ENCODE peak calls at places on chromosomes 11 and 22, in ten cellular contexts. H, K, O, U, Y, M, P, E, B and J are unnamed samples.

GRCh38 chr11:119673389-119674336 is 55.3 kb downstream of the NECTIN1 start:
- DNase-seq in M (no peak), P (no peak), K (no peak), O (no peak), B (no peak), E (no peak), Y (no peak), U (no peak), H (no peak), J (no peak)

GRCh38 chr11:105642870-105643269 is 33.0 kb downstream of the GRIA4 start:
- DNase-seq in Y (no peak), E (no peak), P (no peak), B (no peak), M (no peak), O (no peak), U (no peak), H (no peak), K (no peak), J (no peak)

GRCh38 chr11:125890447-125891100 is 3.1 kb downstream of the HYLS1 start:
- DNase-seq in U (no peak), O (no peak), B (no peak), M (no peak), P (no peak), E (no peak), K (no peak), H (no peak), Y (no peak), J (no peak)

GRCh38 chr22:45036154-45036553 is 26.3 kb upstream of the PHF21B start:
- DNase-seq in E (no peak), O (no peak), B (no peak), H (peak), Y (no peak), M (no peak), K (no peak), U (peak), P (peak), J (no peak)

GRCh38 chr11:102994101-102994500 is 38.6 kb upstream of the MMP13 start:
- DNase-seq in H (no peak), B (no peak), E (no peak), M (no peak), U (no peak), P (no peak), K (no peak), O (no peak), Y (no peak), J (no peak)

GRCh38 chr11:11706022-11706421 is 84.2 kb upstream of the GALNT18 start:
- DNase-seq in P (no peak), O (peak), H (no peak), B (no peak), Y (no peak), M (no peak), K (no peak), E (no peak), U (no peak), J (peak)

GRCh38 chr11:120306519-120307242 is 18.4 kb upstream of the TLCD5 start:
- DNase-seq in H (no peak), K (no peak), M (no peak), O (peak), B (peak), Y (peak), U (peak), P (no peak), E (no peak), J (peak)

GRCh38 chr11:62195945-62196344 is 5.9 kb downstream of the SCGB1D1 start:
- DNase-seq in Y (peak), P (no peak), O (no peak), U (no peak), H (no peak), K (no peak), B (no peak), M (no peak), E (no peak), J (no peak)

GRCh38 chr11:102367364-102367763 is 20.4 kb downstream of the BIRC2 start:
- DNase-seq in O (no peak), K (peak), Y (no peak), U (peak), P (no peak), H (no peak), B (no peak), E (no peak), M (no peak), J (no peak)

GRCh38 chr11:44604171-44604581 is 38.7 kb downstream of the CD82 start:
- DNase-seq in M (no peak), U (no peak), E (peak), K (no peak), O (no peak), Y (no peak), B (no peak), P (no peak), H (no peak), J (no peak)

GRCh38 chr11:128323381-128323780 is 264.0 kb downstream of the ETS1 start:
- DNase-seq in P (no peak), U (peak), E (no peak), B (no peak), O (no peak), M (no peak), Y (no peak), K (peak), H (no peak), J (no peak)

GRCh38 chr22:35480143-35480542 is 60.5 kb upstream of the RASD2 start:
- DNase-seq in Y (no peak), O (no peak), B (peak), U (no peak), E (no peak), H (peak), K (no peak), M (peak), P (no peak), J (no peak)

GRCh38 chr11:121040614-121041002 is 16.7 kb downstream of the TBCEL start:
- DNase-seq in Y (no peak), O (no peak), M (no peak), K (no peak), P (no peak), H (no peak), B (no peak), E (no peak), U (no peak), J (no peak)

GRCh38 chr11:44711113-44711512 is 15.6 kb upstream of the TSPAN18 start:
- DNase-seq in O (no peak), B (peak), Y (peak), H (no peak), M (no peak), K (no peak), E (no peak), U (no peak), P (no peak), J (no peak)

GRCh38 chr11:15127341-15127740 is 12.6 kb downstream of the INSC start:
- DNase-seq in H (no peak), B (no peak), Y (no peak), U (peak), O (no peak), M (no peak), E (no peak), K (no peak), P (no peak), J (peak)

GRCh38 chr11:32438883-32439487 is 3.6 kb upstream of the WT1 start:
- DNase-seq in U (peak), O (no peak), M (no peak), P (no peak), Y (peak), B (no peak), K (no peak), E (no peak), H (peak), J (no peak)

GRCh38 chr22:37259540-37260029 is 15.5 kb upstream of the RAC2 start:
- DNase-seq in B (no peak), O (no peak), U (peak), K (no peak), E (no peak), H (peak), P (peak), M (no peak), Y (peak), J (peak)

GRCh38 chr11:70836071-70836470 is 416.3 kb downstream of the SHANK2 start:
- DNase-seq in K (no peak), O (no peak), P (no peak), B (peak), U (no peak), E (no peak), Y (no peak), M (no peak), H (no peak), J (no peak)

GRCh38 chr11:62921201-62921572 is at the start of gene CHRM1:
- DNase-seq in U (no peak), B (no peak), K (no peak), P (peak), H (no peak), O (no peak), Y (no peak), M (no peak), E (no peak), J (no peak)

GRCh38 chr11:70912226-70912840 is 340.0 kb downstream of the SHANK2 start:
- DNase-seq in P (peak), H (no peak), O (no peak), B (peak), K (no peak), U (no peak), Y (no peak), M (no peak), E (no peak), J (no peak)

GRCh38 chr11:6693342-6694228 is 10.4 kb upstream of the MRPL17 start:
- DNase-seq in B (no peak), P (no peak), K (peak), H (no peak), Y (no peak), M (no peak), E (no peak), U (peak), O (peak), J (peak)

GRCh38 chr11:80748207-80748606 is 1307.4 kb upstream of the TENM4 start:
- DNase-seq in K (no peak), U (no peak), E (no peak), B (no peak), H (no peak), O (no peak), P (peak), M (no peak), Y (no peak), J (peak)

GRCh38 chr11:59151761-59152160 is 9.1 kb downstream of the FAM111A start:
- DNase-seq in B (no peak), O (no peak), H (no peak), K (no peak), M (no peak), Y (no peak), U (no peak), E (no peak), P (no peak), J (no peak)

GRCh38 chr22:48547971-48548370 is 1279.7 kb downstream of the BRD1 start:
- DNase-seq in B (no peak), P (no peak), O (no peak), E (no peak), M (no peak), U (no peak), K (no peak), Y (no peak), H (no peak), J (no peak)

GRCh38 chr11:92225563-92226308 is 1.1 kb downstream of the FAT3 start:
- DNase-seq in U (no peak), K (no peak), P (peak), Y (peak), B (peak), M (no peak), H (no peak), O (no peak), E (no peak), J (peak)

GRCh38 chr11:14251754-14252153 is 107.2 kb downstream of the RRAS2 start:
- DNase-seq in M (no peak), U (no peak), O (no peak), H (no peak), B (no peak), P (no peak), E (no peak), K (no peak), Y (no peak), J (no peak)

GRCh38 chr22:37710675-37711074 is 13.8 kb downstream of the TRIOBP start:
- DNase-seq in E (no peak), M (no peak), O (no peak), K (no peak), U (no peak), B (no peak), Y (no peak), P (no peak), H (no peak), J (no peak)

GRCh38 chr11:15912825-15913224 is 443.5 kb downstream of the SOX6 start:
- DNase-seq in P (no peak), B (no peak), M (no peak), U (no peak), K (no peak), Y (no peak), O (no peak), E (no peak), H (no peak), J (no peak)

GRCh38 chr11:46330154-46330886 is 16.9 kb upstream of the DGKZ start:
- DNase-seq in K (no peak), Y (peak), B (no peak), M (no peak), O (no peak), U (no peak), P (peak), E (no peak), H (no peak), J (no peak)

GRCh38 chr22:41757507-41757906 is 43.0 kb upstream of the CCDC134 start:
- DNase-seq in H (no peak), M (no peak), E (no peak), Y (no peak), P (no peak), B (no peak), O (no peak), K (no peak), U (no peak), J (no peak)

GRCh38 chr11:44774131-44774530 is 47.4 kb downstream of the TSPAN18 start:
- DNase-seq in U (no peak), P (no peak), O (no peak), M (peak), K (no peak), H (no peak), E (no peak), B (no peak), Y (no peak), J (no peak)

GRCh38 chr11:122205036-122205435 is 89.0 kb upstream of the BLID start:
- DNase-seq in M (no peak), B (no peak), U (no peak), O (no peak), Y (no peak), E (no peak), H (no peak), P (no peak), K (no peak), J (no peak)

GRCh38 chr11:122209619-122210377 is 93.8 kb upstream of the BLID start:
- DNase-seq in K (no peak), B (no peak), U (peak), P (peak), M (peak), O (no peak), H (peak), Y (no peak), E (peak), J (no peak)

GRCh38 chr11:122207921-122208764 is 92.1 kb upstream of the BLID start:
- DNase-seq in U (peak), H (no peak), M (no peak), Y (no peak), P (no peak), K (no peak), E (no peak), O (no peak), B (no peak), J (no peak)

GRCh38 chr11:122210378-122210995 is 94.5 kb upstream of the BLID start:
- DNase-seq in K (no peak), B (no peak), M (no peak), U (no peak), Y (no peak), O (no peak), P (no peak), E (no peak), H (no peak), J (no peak)

GRCh38 chr11:122207505-122207904 is 91.5 kb upstream of the BLID start:
- DNase-seq in U (peak), K (no peak), M (no peak), B (no peak), Y (no peak), P (no peak), O (no peak), H (peak), E (no peak), J (no peak)
- H3K4me3 ChIP-seq in U (no peak), K (no peak), M (no peak), B (no peak), Y (no peak), P (peak), O (no peak), H (no peak), E (no peak), J (no peak)

DNA sequence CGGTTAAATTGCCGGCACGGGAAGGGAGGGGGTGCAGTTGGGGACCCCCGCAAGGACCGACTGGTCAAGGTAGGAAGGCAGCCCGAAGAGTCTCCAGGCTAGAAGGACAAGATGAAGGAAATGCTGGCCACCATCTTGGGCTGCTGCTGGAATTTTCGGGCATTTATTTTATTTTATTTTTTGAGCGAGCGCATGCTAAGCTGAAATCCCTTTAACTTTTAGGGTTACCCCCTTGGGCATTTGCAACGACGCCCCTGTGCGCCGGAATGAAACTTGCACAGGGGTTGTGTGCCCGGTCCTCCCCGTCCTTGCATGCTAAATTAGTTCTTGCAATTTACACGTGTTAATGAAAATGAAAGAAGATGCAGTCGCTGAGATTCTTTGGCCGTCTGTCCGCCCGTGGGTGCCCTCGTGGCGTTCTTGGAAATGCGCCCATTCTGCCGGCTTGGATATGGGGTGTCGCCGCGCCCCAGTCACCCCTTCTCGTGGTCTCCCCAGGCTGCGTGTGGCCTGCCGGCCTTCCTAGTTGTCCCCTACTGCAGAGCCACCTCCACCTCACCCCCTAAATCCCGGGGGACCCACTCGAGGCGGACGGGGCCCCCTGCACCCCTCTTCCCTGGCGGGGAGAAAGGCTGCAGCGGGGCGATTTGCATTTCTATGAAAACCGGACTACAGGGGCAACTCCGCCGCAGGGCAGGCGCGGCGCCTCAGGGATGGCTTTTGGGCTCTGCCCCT is 529 bp upstream of the CCND1 start:
- DNase-seq in Y (peak), H (no peak), O (no peak), B (peak), M (peak), E (no peak), P (no peak), U (peak), K (no peak), J (peak)
- H3K4me3 ChIP-seq in Y (peak), H (peak), O (peak), B (peak), M (peak), E (peak), P (peak), U (peak), K (no peak), J (peak)

GRCh38 chr11:60923800-60924109 is 505 bp upstream of the TMEM132A start:
- DNase-seq in P (no peak), M (no peak), B (no peak), K (no peak), H (no peak), U (no peak), E (no peak), Y (no peak), O (no peak), J (no peak)
- H3K4me3 ChIP-seq in P (peak), M (peak), B (no peak), K (no peak), H (no peak), U (peak), E (no peak), Y (peak), O (no peak), J (peak)

GRCh38 chr22:30354644-30355043 is 2.0 kb downstream of the SF3A1 start:
- DNase-seq in H (no peak), M (no peak), P (no peak), O (no peak), B (no peak), K (no peak), E (no peak), U (no peak), Y (no peak), J (no peak)
- H3K4me3 ChIP-seq in H (no peak), M (peak), P (peak), O (no peak), B (no peak), K (no peak), E (no peak), U (no peak), Y (no peak), J (no peak)

GRCh38 chr11:8934735-8935478 is 2.2 kb upstream of the C11orf16 start:
- DNase-seq in H (no peak), O (no peak), E (no peak), U (peak), Y (no peak), B (no peak), P (no peak), M (no peak), K (no peak), J (peak)
- H3K4me3 ChIP-seq in H (no peak), O (peak), E (no peak), U (no peak), Y (no peak), B (no peak), P (no peak), M (no peak), K (no peak), J (no peak)

GRCh38 chr11:76579047-76579751 is 91.3 kb downstream of the LRRC32 start:
- DNase-seq in M (peak), O (no peak), E (no peak), K (no peak), H (peak), Y (peak), B (peak), P (no peak), U (peak), J (no peak)
- H3K4me3 ChIP-seq in M (no peak), O (no peak), E (no peak), K (no peak), H (no peak), Y (no peak), B (no peak), P (no peak), U (no peak), J (no peak)

GRCh38 chr11:65787649-65788622 is 1.1 kb downstream of the OVOL1 start:
- DNase-seq in Y (peak), P (no peak), E (no peak), H (no peak), B (peak), K (no peak), O (no peak), M (no peak), U (no peak), J (no peak)
- H3K4me3 ChIP-seq in Y (peak), P (peak), E (no peak), H (peak), B (peak), K (no peak), O (peak), M (peak), U (no peak), J (no peak)